ENCODE peak calls at places on chromosomes 12 and 14, in ten cellular contexts. Q is GM19239, G is endothelial cell, M is RWPE1, A is left cardiac atrium, K is HuH-7, L is lung microvascular endothelial cell, E is NCI-H1694, H is progenitor cell of endocrine pancreas, F is HTR-8/SVneo. C is an unnamed sample.
A peak's percentile ranks its signal among the peaks of the same experiment; 100 is the strongest.

GRCh38 chr14:95222151-95222631 is 64.9 kb upstream of the DICER1 start:
- DNase-seq in Q (no peak), G (no peak), M (no peak), A (no peak), K (no peak), L (no peak), E (no peak), H (no peak), F (peak; percentile 54), C (no peak)

GRCh38 chr12:107091989-107092641 is 1.2 kb downstream of the CRY1 start:
- DNase-seq in Q (no peak), G (peak; percentile 60), M (peak; percentile 74), A (no peak), K (peak; percentile 57), L (peak; percentile 98), E (peak; percentile 36), H (peak; percentile 30), F (peak; percentile 66), C (peak; percentile 87)

GRCh38 chr12:130993759-130994670 is 40.3 kb downstream of the ADGRD1 start:
- DNase-seq in Q (no peak), G (no peak), M (no peak), A (peak; percentile 14), K (no peak), L (no peak), E (no peak), H (no peak), F (no peak), C (no peak)

GRCh38 chr12:32025906-32026305 is 66.7 kb downstream of the RESF1 start:
- DNase-seq in Q (peak; percentile 7), G (no peak), M (no peak), A (no peak), K (no peak), L (no peak), E (no peak), H (no peak), F (no peak), C (no peak)

GRCh38 chr12:92570056-92570753 is 132.6 kb upstream of the PLEKHG7 start:
- DNase-seq in Q (no peak), G (peak; percentile 63), M (peak; percentile 55), A (peak; percentile 35), K (no peak), L (peak; percentile 90), E (peak; percentile 85), H (peak; percentile 41), F (peak; percentile 63), C (peak; percentile 57)

GRCh38 chr12:112236386-112236785 is 111.0 kb downstream of the TRAFD1 start:
- DNase-seq in Q (no peak), G (no peak), M (no peak), A (no peak), K (no peak), L (no peak), E (no peak), H (no peak), F (no peak), C (no peak)

GRCh38 chr12:12194206-12194605 is 72.6 kb downstream of the LRP6 start:
- DNase-seq in Q (no peak), G (no peak), M (peak; percentile 35), A (no peak), K (no peak), L (peak; percentile 11), E (no peak), H (no peak), F (no peak), C (no peak)

GRCh38 chr12:123488539-123489230 is 30.7 kb downstream of the SNRNP35 start:
- DNase-seq in Q (no peak), G (no peak), M (no peak), A (peak; percentile 33), K (no peak), L (no peak), E (no peak), H (no peak), F (no peak), C (no peak)

GRCh38 chr14:21543426-21544350 is 17.5 kb upstream of the SALL2 start:
- DNase-seq in Q (no peak), G (no peak), M (no peak), A (no peak), K (no peak), L (no peak), E (peak; percentile 23), H (no peak), F (no peak), C (no peak)

GRCh38 chr12:27193854-27194544 is 50.1 kb upstream of the STK38L start:
- DNase-seq in Q (no peak), G (no peak), M (no peak), A (peak; percentile 62), K (no peak), L (peak; percentile 69), E (no peak), H (no peak), F (no peak), C (no peak)

GRCh38 chr14:54455363-54455762 is 14.2 kb upstream of the CNIH1 start:
- DNase-seq in Q (no peak), G (no peak), M (no peak), A (no peak), K (no peak), L (no peak), E (no peak), H (no peak), F (no peak), C (no peak)

GRCh38 chr12:18583655-18584054 is 154.2 kb downstream of the PLCZ1 start:
- DNase-seq in Q (no peak), G (no peak), M (no peak), A (no peak), K (no peak), L (no peak), E (no peak), H (no peak), F (no peak), C (no peak)